ENCODE peak calls at places on chromosome 18, in ten cellular contexts. K, N, L, U, Q, O, J, M, F and H are unnamed samples. For H3K27me3, the result is how much of the 10 kb centered on the place peaks cover.

GRCh38 chr18:73316513-73316912 is 448.7 kb upstream of the NETO1 start:
- DNase-seq in K (no peak), N (peak), L (no peak), U (no peak), Q (no peak), O (no peak), J (no peak), M (no peak), F (no peak), H (no peak)

GRCh38 chr18:59388817-59389216 is 29.8 kb upstream of the LMAN1 start:
- DNase-seq in K (no peak), N (no peak), L (no peak), U (no peak), Q (no peak), O (no peak), J (no peak), M (no peak), F (no peak), H (no peak)

GRCh38 chr18:50128506-50129271 is 66.3 kb downstream of the MYO5B start:
- DNase-seq in K (no peak), N (no peak), L (no peak), U (no peak), Q (peak), O (peak), J (no peak), M (no peak), F (no peak), H (no peak)

GRCh38 chr18:369224-370010 is 101.6 kb upstream of the THOC1 start:
- DNase-seq in K (no peak), N (peak), L (no peak), U (no peak), Q (no peak), O (no peak), J (no peak), M (no peak), F (no peak), H (no peak)

GRCh38 chr18:45232058-45232457 is 383.2 kb upstream of the SLC14A2 start:
- DNase-seq in K (no peak), N (no peak), L (no peak), U (no peak), Q (no peak), O (no peak), J (no peak), M (no peak), F (no peak), H (no peak)

GRCh38 chr18:3771121-3771971 is 321.4 kb downstream of the TGIF1 start:
- DNase-seq in K (peak), N (peak), L (peak), U (peak), Q (peak), O (peak), J (peak), M (peak), F (peak), H (peak)

GRCh38 chr18:74092922-74093321 is 54.7 kb downstream of the FBXO15 start:
- DNase-seq in K (no peak), N (no peak), L (no peak), U (no peak), Q (no peak), O (no peak), J (no peak), M (no peak), F (no peak), H (no peak)

GRCh38 chr18:2536063-2536462 is 35.2 kb downstream of the METTL4 start:
- DNase-seq in K (no peak), N (no peak), L (no peak), U (peak), Q (no peak), O (no peak), J (no peak), M (no peak), F (no peak), H (no peak)

GRCh38 chr18:56036673-56037072 is 448.7 kb upstream of the TCF4 start:
- DNase-seq in K (no peak), N (no peak), L (no peak), U (no peak), Q (no peak), O (no peak), J (no peak), M (no peak), F (no peak), H (no peak)

GRCh38 chr18:38076346-38077053 is 510.9 kb upstream of the CELF4 start:
- DNase-seq in K (no peak), N (no peak), L (no peak), U (no peak), Q (no peak), O (no peak), J (no peak), M (no peak), F (no peak), H (no peak)

GRCh38 chr18:36349552-36349951 is 52.0 kb downstream of the FHOD3 start:
- DNase-seq in K (peak), N (peak), L (no peak), U (no peak), Q (peak), O (peak), J (no peak), M (no peak), F (no peak), H (no peak)

GRCh38 chr18:23378470-23378764 is 74.7 kb upstream of the RIOK3 start:
- DNase-seq in K (no peak), N (peak), L (no peak), U (no peak), Q (no peak), O (peak), J (no peak), M (no peak), F (no peak), H (no peak)

GRCh38 chr18:36519358-36519757 is 221.8 kb downstream of the FHOD3 start:
- DNase-seq in K (no peak), N (peak), L (no peak), U (no peak), Q (no peak), O (no peak), J (no peak), M (no peak), F (no peak), H (no peak)

GRCh38 chr18:1965541-1965940 is 605.8 kb downstream of the METTL4 start:
- DNase-seq in K (no peak), N (no peak), L (no peak), U (no peak), Q (no peak), O (no peak), J (no peak), M (no peak), F (no peak), H (no peak)

GRCh38 chr18:67876866-67877265 is 360.3 kb upstream of the DSEL start:
- DNase-seq in K (no peak), N (no peak), L (no peak), U (no peak), Q (no peak), O (no peak), J (no peak), M (no peak), F (no peak), H (no peak)

GRCh38 chr18:43662657-43663056 is 385.4 kb upstream of the SYT4 start:
- DNase-seq in K (peak), N (peak), L (no peak), U (no peak), Q (no peak), O (no peak), J (no peak), M (no peak), F (no peak), H (no peak)

GRCh38 chr18:23228102-23229051 is 93.1 kb downstream of the CABLES1 start:
- DNase-seq in K (no peak), N (peak), L (no peak), U (peak), Q (peak), O (peak), J (no peak), M (no peak), F (no peak), H (no peak)

DNA sequence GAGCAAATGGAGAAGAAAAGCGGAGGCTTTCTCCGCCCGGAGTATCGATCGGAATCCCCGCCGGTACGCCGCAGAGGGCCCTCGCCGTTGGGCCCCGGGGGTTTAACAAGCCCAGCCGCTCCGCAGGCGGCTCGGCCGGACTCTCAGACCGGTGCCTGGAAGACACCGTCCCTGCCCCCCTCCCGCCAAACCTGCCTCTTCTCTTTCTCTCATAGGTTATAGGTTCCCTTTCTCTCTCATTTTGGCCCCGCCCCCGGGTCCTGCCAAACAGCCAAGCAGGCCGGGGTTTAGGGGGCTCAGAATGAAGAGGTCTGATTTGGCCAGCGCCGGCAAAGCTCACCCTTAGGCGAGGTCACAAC is 4.4 kb downstream of the ONECUT2 start:
- DNase-seq in K (no peak), N (no peak), L (no peak), U (no peak), Q (no peak), O (no peak), J (no peak), M (no peak), F (no peak), H (no peak)
- H3K27me3 ChIP-seq in K (half or more), N (half or more), L (half or more), U (under half), Q (under half), O (under half), J (under half), M (half or more), F (half or more), H (half or more)

DNA sequence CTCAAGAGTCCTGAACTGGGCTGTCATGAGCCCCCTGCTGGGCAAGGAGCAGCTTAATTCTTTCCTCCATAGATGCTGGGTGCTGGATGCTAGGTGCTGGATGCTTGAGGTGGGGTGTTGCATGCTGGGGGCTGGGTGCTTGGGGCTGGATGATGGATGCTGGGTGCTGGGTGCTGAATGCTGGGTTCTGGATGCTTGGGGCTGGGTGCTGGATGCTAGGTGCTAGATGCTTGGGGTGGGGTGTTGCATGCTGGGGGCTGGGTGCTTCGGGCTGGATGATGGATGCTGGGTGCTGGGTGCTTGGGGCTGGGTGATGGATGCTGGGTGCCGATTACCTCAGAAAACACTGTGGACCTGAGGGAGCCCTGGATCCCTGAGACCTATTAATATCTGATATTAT is 837.7 kb downstream of the GALR1 start:
- DNase-seq in K (no peak), N (no peak), L (no peak), U (peak), Q (no peak), O (no peak), J (no peak), M (no peak), F (no peak), H (no peak)
- H3K27me3 ChIP-seq in K (under half), N (under half), L (under half), U (under half), Q (under half), O (under half), J (under half), M (under half), F (under half), H (under half)

DNA sequence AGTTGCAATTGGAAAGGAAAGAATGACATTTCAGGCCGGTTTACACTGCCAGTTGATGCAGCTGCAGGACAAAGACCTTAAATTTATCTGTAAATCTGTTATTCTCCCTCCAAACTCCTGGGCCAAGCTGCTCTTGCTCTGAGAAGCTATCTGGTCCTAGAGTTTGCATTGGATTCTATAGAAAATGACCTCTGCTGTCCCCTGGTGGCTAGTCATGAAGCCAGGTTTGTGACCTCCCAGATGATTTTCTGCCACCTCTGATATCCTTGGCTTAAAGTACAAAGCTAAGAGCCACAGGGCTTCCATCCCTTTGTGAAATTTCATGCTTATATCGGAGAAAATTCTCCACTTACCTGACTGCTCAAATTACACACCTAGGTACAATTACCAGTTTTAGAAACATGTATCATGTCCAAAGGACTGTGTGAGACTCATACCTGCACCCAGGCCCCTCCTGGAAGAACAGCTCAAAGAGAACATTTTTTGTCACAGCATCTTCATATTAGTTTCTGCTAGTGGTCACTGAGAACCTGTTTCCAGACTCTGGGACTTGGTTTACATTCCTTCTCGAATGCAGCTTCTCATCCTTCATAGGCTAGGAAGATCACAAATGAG is 28.9 kb upstream of the IER3IP1 start:
- DNase-seq in K (no peak), N (peak), L (no peak), U (peak), Q (peak), O (peak), J (peak), M (no peak), F (peak), H (peak)
- H3K27me3 ChIP-seq in K (under half), N (under half), L (under half), U (under half), Q (under half), O (under half), J (under half), M (under half), F (under half), H (under half)

GRCh38 chr18:79529296-79529695 is 133.6 kb downstream of the NFATC1 start:
- DNase-seq in K (no peak), N (no peak), L (peak), U (no peak), Q (peak), O (no peak), J (no peak), M (peak), F (no peak), H (no peak)
- H3K27me3 ChIP-seq in K (under half), N (under half), L (under half), U (under half), Q (under half), O (under half), J (under half), M (under half), F (under half), H (under half)

DNA sequence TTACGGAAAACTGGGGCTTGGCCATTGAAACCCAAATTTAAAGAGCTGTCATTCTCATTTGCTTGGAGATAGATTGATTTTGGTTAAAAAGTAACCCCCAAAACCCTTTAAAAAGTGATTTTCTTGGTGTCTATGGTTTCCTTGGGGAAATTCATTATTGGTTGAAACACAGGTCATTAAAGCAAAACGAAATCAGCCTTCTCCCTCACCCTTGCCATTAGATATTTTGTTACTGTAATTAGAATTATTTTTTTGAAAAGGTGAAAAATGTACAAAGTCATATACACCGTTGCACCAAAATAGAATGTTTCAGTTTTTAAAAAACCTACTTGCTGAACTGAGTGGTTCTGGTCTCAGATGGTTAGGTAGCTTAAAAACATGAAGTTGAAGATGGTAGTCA is 1.9 kb downstream of the SKOR2 start:
- DNase-seq in K (no peak), N (no peak), L (no peak), U (no peak), Q (no peak), O (no peak), J (no peak), M (no peak), F (no peak), H (no peak)
- H3K27me3 ChIP-seq in K (half or more), N (half or more), L (half or more), U (under half), Q (under half), O (under half), J (under half), M (half or more), F (half or more), H (half or more)

GRCh38 chr18:12253027-12253426 is 1.1 kb upstream of the CIDEA start:
- DNase-seq in K (no peak), N (no peak), L (no peak), U (no peak), Q (no peak), O (no peak), J (no peak), M (no peak), F (no peak), H (no peak)
- H3K27me3 ChIP-seq in K (under half), N (under half), L (under half), U (under half), Q (under half), O (under half), J (under half), M (under half), F (half or more), H (under half)

GRCh38 chr18:34094148-34094547 is 130.6 kb downstream of the NOL4 start:
- DNase-seq in K (no peak), N (no peak), L (no peak), U (no peak), Q (no peak), O (peak), J (no peak), M (no peak), F (no peak), H (no peak)
- H3K27me3 ChIP-seq in K (under half), N (under half), L (under half), U (under half), Q (under half), O (under half), J (under half), M (under half), F (under half), H (under half)

DNA sequence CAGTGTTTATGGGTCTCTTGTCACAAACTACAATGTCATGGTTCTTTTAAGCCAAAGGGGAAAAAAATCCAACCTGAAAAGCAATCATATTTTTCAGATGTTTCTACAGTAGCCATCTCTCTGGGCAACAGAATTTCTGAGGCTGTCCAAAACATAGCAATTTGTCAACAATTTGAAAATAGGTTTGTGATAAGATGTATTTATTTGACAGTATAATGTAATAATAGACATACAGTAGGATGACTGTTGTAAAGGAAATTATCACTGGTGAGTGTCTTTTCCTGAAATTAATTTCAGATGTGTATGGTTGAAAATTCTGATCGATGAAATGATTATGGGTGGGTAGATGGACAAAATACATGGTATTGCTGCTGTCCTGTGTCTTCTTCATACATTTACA is 1230.1 kb upstream of the CDH2 start:
- DNase-seq in K (no peak), N (no peak), L (no peak), U (no peak), Q (no peak), O (no peak), J (no peak), M (no peak), F (no peak), H (no peak)
- H3K27me3 ChIP-seq in K (under half), N (under half), L (under half), U (under half), Q (under half), O (under half), J (under half), M (under half), F (under half), H (under half)

GRCh38 chr18:76908277-76908676 is 85.9 kb downstream of the ZNF236 start:
- DNase-seq in K (no peak), N (no peak), L (no peak), U (no peak), Q (no peak), O (no peak), J (no peak), M (no peak), F (no peak), H (no peak)
- H3K27me3 ChIP-seq in K (under half), N (under half), L (under half), U (under half), Q (under half), O (under half), J (under half), M (under half), F (under half), H (under half)